ENCODE peak calls at places on chromosomes 3 and 15, in five cellular contexts. U is lower lobe of right lung, H is choroid plexus epithelial cell, F is breast epithelium, O is BE2C. B is an unnamed sample.

GRCh38 chr15:60889006-60889405 is 340.1 kb downstream of the RORA start:
- DNase-seq in U (no peak), H (no peak), F (no peak), O (no peak), B (no peak)

GRCh38 chr3:120773932-120774331 is 31.4 kb downstream of the GTF2E1 start:
- DNase-seq in U (no peak), H (peak), F (no peak), O (no peak), B (no peak)

GRCh38 chr3:77869423-77869822 is 829.5 kb downstream of the ROBO2 start:
- DNase-seq in U (no peak), H (no peak), F (no peak), O (no peak), B (no peak)

GRCh38 chr3:21509706-21510105 is 241.3 kb downstream of the ZNF385D start:
- DNase-seq in U (no peak), H (no peak), F (no peak), O (no peak), B (no peak)

GRCh38 chr3:12553921-12554391 is 2.9 kb upstream of the MKRN2 start:
- DNase-seq in U (peak), H (peak), F (no peak), O (peak), B (no peak)

GRCh38 chr15:63405159-63405558 is 23.5 kb upstream of the CA12 start:
- DNase-seq in U (no peak), H (no peak), F (no peak), O (no peak), B (no peak)

GRCh38 chr3:142498397-142499180 is 50.8 kb upstream of the XRN1 start:
- DNase-seq in U (no peak), H (peak), F (no peak), O (no peak), B (no peak)

GRCh38 chr3:120274739-120275167 is 10.3 kb downstream of the GPR156 start:
- DNase-seq in U (no peak), H (peak), F (no peak), O (no peak), B (no peak)

GRCh38 chr3:113663324-113663750 is 33.1 kb downstream of the USF3 start:
- DNase-seq in U (no peak), H (no peak), F (no peak), O (no peak), B (no peak)

GRCh38 chr3:171844873-171845272 is 1.7 kb downstream of the TMEM212 start:
- DNase-seq in U (no peak), H (no peak), F (no peak), O (no peak), B (no peak)

GRCh38 chr3:156782921-156783320 is 43.2 kb upstream of the LEKR1 start:
- DNase-seq in U (no peak), H (no peak), F (no peak), O (no peak), B (no peak)

GRCh38 chr15:52626671-52627369 is 52.4 kb downstream of the ATOSA start:
- DNase-seq in U (no peak), H (no peak), F (no peak), O (no peak), B (no peak)

GRCh38 chr3:148861277-148861869 is 3.7 kb upstream of the CPA3 start:
- DNase-seq in U (no peak), H (peak), F (no peak), O (no peak), B (no peak)

GRCh38 chr15:74193305-74193718 is 9.3 kb downstream of the STRA6 start:
- DNase-seq in U (no peak), H (peak), F (no peak), O (peak), B (no peak)

GRCh38 chr3:68007621-68008226 is 353.3 kb upstream of the SUCLG2 start:
- DNase-seq in U (no peak), H (no peak), F (no peak), O (peak), B (peak)

GRCh38 chr3:143414571-143415253 is 295.1 kb downstream of the CHST2 start:
- DNase-seq in U (no peak), H (no peak), F (no peak), O (no peak), B (no peak)

GRCh38 chr3:17158941-17159682 is 274.4 kb downstream of the PLCL2 start:
- DNase-seq in U (no peak), H (peak), F (no peak), O (no peak), B (no peak)

GRCh38 chr15:48850648-48851047 is 27.3 kb upstream of the EID1 start:
- DNase-seq in U (no peak), H (no peak), F (no peak), O (no peak), B (no peak)

GRCh38 chr3:107117922-107118576 is 259.2 kb upstream of the CCDC54 start:
- DNase-seq in U (no peak), H (peak), F (no peak), O (peak), B (peak)

GRCh38 chr15:52103217-52104207 is 9.1 kb downstream of the BCL2L10 start:
- DNase-seq in U (no peak), H (peak), F (peak), O (peak), B (no peak)

GRCh38 chr3:138464490-138464860 is 30.1 kb downstream of the ESYT3 start:
- DNase-seq in U (no peak), H (no peak), F (no peak), O (no peak), B (no peak)

GRCh38 chr3:97719156-97719821 is 45.3 kb upstream of the ARL6 start:
- DNase-seq in U (peak), H (peak), F (peak), O (peak), B (peak)
- TF ChIP-seq CTCF in U (peak), H (peak), F (peak), O (peak), B (peak)

GRCh38 chr15:39209548-39210211 is 371.2 kb upstream of the THBS1 start:
- DNase-seq in U (no peak), H (no peak), F (no peak), O (no peak), B (no peak)
- TF ChIP-seq CTCF in U (no peak), H (no peak), F (no peak), O (no peak), B (no peak)

GRCh38 chr3:42228796-42229195 is 37.2 kb downstream of the CCK start:
- DNase-seq in U (no peak), H (peak), F (no peak), O (no peak), B (no peak)
- TF ChIP-seq CTCF in U (no peak), H (peak), F (peak), O (no peak), B (no peak)

GRCh38 chr3:180626844-180627243 is 24.9 kb downstream of the TTC14 start:
- DNase-seq in U (no peak), H (no peak), F (no peak), O (no peak), B (no peak)

GRCh38 chr3:180631317-180631716 is 29.4 kb downstream of the TTC14 start:
- DNase-seq in U (no peak), H (peak), F (no peak), O (no peak), B (no peak)

GRCh38 chr3:180633722-180634121 is 31.8 kb downstream of the TTC14 start:
- DNase-seq in U (no peak), H (no peak), F (no peak), O (peak), B (no peak)

GRCh38 chr3:180624714-180625113 is 22.8 kb downstream of the TTC14 start:
- DNase-seq in U (no peak), H (no peak), F (no peak), O (no peak), B (no peak)

DNA sequence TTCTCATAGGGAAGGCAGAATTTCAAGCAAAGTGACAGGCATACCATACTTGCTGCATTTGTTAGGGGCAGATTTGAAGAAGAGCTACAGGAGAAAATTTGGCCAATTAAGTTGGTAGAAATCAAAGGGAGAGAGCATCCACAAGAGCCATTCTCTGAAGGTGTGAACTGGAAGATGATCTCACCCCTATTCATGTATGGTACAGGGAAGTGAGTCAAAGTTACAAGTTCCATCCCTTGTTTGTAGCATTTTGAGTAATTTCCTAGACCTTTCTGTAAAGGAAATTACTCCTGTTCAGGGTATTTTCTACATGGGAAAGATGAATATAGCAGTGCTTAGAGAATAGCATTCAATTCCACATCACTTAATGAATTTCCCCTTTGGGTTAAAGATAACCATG is 28.4 kb downstream of the TTC14 start:
- DNase-seq in U (no peak), H (no peak), F (no peak), O (no peak), B (no peak)
- TF ChIP-seq CTCF in U (no peak), H (no peak), F (no peak), O (no peak), B (no peak)

GRCh38 chr15:67607959-67608605 is 65.6 kb downstream of the MAP2K5 start:
- DNase-seq in U (no peak), H (no peak), F (no peak), O (no peak), B (no peak)

GRCh38 chr15:67611803-67612369 is 69.4 kb downstream of the MAP2K5 start:
- DNase-seq in U (no peak), H (peak), F (no peak), O (no peak), B (no peak)

GRCh38 chr15:67618312-67618711 is 75.8 kb downstream of the MAP2K5 start:
- DNase-seq in U (no peak), H (no peak), F (no peak), O (no peak), B (no peak)

DNA sequence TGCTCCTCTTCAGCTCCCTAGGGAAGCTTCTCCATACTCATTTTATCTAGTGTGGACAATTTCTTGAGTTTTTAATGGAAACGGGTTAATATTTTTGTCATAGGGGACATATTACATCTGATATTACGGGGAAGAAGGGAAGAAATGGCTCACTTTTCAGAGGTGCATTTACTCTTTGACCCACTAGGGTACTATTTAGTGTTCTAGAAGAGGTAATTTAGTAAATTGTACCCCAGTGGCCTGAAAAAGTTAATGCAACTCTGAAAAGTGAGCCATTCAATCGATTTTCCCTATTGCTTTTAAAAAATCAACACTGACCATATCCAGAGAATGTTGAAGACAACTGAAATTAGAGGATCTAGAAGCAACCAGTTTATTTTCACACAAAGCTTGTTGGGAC is 71.2 kb downstream of the MAP2K5 start:
- DNase-seq in U (no peak), H (no peak), F (no peak), O (no peak), B (no peak)
- TF ChIP-seq CTCF in U (no peak), H (no peak), F (no peak), O (peak), B (no peak)

DNA sequence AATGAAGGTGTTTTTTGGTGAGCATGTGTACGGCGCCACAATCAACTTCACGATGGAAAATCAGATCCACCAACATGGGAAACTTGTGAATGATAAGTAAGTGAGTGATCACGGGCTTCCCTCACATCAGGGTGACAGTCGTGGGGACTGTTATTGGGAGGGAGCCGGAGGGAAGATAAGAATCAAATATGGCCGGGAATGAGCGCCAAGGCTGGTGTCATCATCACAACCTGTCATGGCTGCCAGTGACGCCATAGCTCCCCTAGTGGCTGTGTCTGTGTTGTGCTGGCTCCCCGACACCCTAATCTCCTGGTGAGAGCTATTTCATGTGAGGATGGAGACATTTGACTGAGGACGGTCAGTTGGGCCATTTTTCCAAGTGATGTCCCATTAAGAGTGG is 168.5 kb downstream of the SV2B start:
- DNase-seq in U (no peak), H (no peak), F (no peak), O (peak), B (no peak)
- TF ChIP-seq CTCF in U (peak), H (peak), F (no peak), O (peak), B (no peak)

GRCh38 chr3:79018671-79019136 is 749.1 kb downstream of the ROBO1 start:
- DNase-seq in U (peak), H (peak), F (no peak), O (peak), B (peak)
- TF ChIP-seq CTCF in U (no peak), H (peak), F (no peak), O (peak), B (no peak)

DNA sequence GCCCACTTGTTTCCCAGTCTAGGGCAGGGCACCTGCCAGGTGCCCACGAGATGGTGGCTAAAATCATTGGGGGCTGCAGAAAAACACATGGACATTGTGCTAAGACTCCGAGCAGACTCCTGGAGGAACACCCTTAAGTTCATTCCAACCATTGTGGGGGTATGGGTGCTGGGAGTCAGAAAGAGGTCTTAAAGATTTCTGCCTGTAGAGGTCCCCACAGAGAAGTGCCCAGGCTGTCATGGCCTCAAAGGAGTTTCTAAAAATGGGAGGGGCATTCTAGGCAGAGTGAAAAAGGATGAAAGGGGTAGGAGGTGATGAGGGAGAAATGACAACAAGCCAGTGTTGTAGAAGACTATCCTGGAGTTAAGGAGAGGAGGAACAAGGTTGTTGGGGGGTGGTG is 17.1 kb downstream of the RBP1 start:
- DNase-seq in U (no peak), H (no peak), F (no peak), O (no peak), B (no peak)
- TF ChIP-seq CTCF in U (no peak), H (peak), F (no peak), O (peak), B (no peak)